ENCODE peak calls at places on chromosomes 7 and 10, in four cellular contexts. I, T, N and L are unnamed samples.

GRCh38 chr7:82397846-82398245 is 45.7 kb downstream of the CACNA2D1 start:
- DNase-seq in I (no peak), T (no peak), N (no peak), L (no peak)

GRCh38 chr10:9535744-9536143 is 1481.3 kb downstream of the GATA3 start:
- DNase-seq in I (no peak), T (no peak), N (no peak), L (no peak)

GRCh38 chr7:159119026-159119741 is 25.5 kb downstream of the VIPR2 start:
- DNase-seq in I (no peak), T (no peak), N (no peak), L (no peak)

GRCh38 chr10:125414998-125415397 is 254.6 kb upstream of the CTBP2 start:
- DNase-seq in I (no peak), T (no peak), N (peak; percentile 51), L (no peak)

GRCh38 chr7:127907638-127908040 is 123.6 kb downstream of the LRRC4 start:
- DNase-seq in I (no peak), T (no peak), N (no peak), L (no peak)

GRCh38 chr10:50788951-50789904 is 49.5 kb downstream of the ASAH2B start:
- DNase-seq in I (no peak), T (no peak), N (no peak), L (peak; percentile 4)

GRCh38 chr7:127780489-127780888 is 128.5 kb downstream of the SND1 start:
- DNase-seq in I (no peak), T (no peak), N (no peak), L (no peak)

GRCh38 chr10:29858352-29859267 is 200.8 kb downstream of the JCAD start:
- DNase-seq in I (no peak), T (no peak), N (peak; percentile 72), L (no peak)

GRCh38 chr10:5735119-5735518 is 50.5 kb downstream of the TASOR2 start:
- DNase-seq in I (no peak), T (no peak), N (no peak), L (no peak)

GRCh38 chr10:132149917-132150316 is 36.8 kb upstream of the DPYSL4 start:
- DNase-seq in I (no peak), T (no peak), N (no peak), L (no peak)

GRCh38 chr7:94003446-94004023 is 620 bp downstream of the BET1 start:
- DNase-seq in I (no peak), T (peak; percentile 44), N (peak; percentile 11), L (peak; percentile 2)

GRCh38 chr10:90652519-90652918 is 205.3 kb downstream of the HTR7 start:
- DNase-seq in I (no peak), T (no peak), N (no peak), L (peak; percentile 16)

GRCh38 chr10:100579261-100579660 is 43.5 kb downstream of the HIF1AN start:
- DNase-seq in I (no peak), T (no peak), N (no peak), L (no peak)

GRCh38 chr10:102633282-102633681 is 11.0 kb upstream of the TRIM8 start:
- DNase-seq in I (no peak), T (no peak), N (peak; percentile 61), L (no peak)

GRCh38 chr10:1110674-1111119 is 54.5 kb downstream of the WDR37 start:
- DNase-seq in I (no peak), T (no peak), N (no peak), L (no peak)

GRCh38 chr10:71863203-71863602 is 12.2 kb upstream of the PSAP start:
- DNase-seq in I (no peak), T (no peak), N (no peak), L (no peak)

GRCh38 chr7:47088329-47089067 is 493.4 kb downstream of the TNS3 start:
- DNase-seq in I (peak; percentile 8), T (peak; percentile 36), N (peak; percentile 50), L (peak; percentile 31)

GRCh38 chr10:10821926-10822325 is 195.7 kb upstream of the CELF2 start:
- DNase-seq in I (no peak), T (no peak), N (no peak), L (peak; percentile 22)

GRCh38 chr7:44959433-44959951 is 19.3 kb downstream of the MYO1G start:
- DNase-seq in I (no peak), T (peak; percentile 92), N (no peak), L (peak; percentile 52)

GRCh38 chr10:92470026-92470425 is 103.9 kb downstream of the IDE start:
- DNase-seq in I (no peak), T (no peak), N (no peak), L (no peak)

GRCh38 chr7:49174396-49174795 is 250.0 kb downstream of the CDC14C start:
- DNase-seq in I (no peak), T (no peak), N (no peak), L (no peak)